ENCODE peak calls at places on chromosome 21, in eight cellular contexts. O is thoracic aorta, X is uterus, L is A549, V is AG04450, Y is ovary, N is colonic mucosa, P is astrocyte. Q is an unnamed sample.

GRCh38 chr21:31108969-31109368 is 70.7 kb upstream of the KRTAP19-8 start:
- DNase-seq in N (no peak), X (no peak), L (no peak), Y (no peak), P (no peak), V (no peak), O (no peak), Q (no peak)

GRCh38 chr21:39610705-39611104 is 2.0 kb upstream of the B3GALT5 start:
- DNase-seq in X (no peak), Y (no peak), L (peak), N (peak), O (no peak), V (no peak), P (no peak), Q (no peak)

GRCh38 chr21:29164330-29164942 is 34.0 kb downstream of the MAP3K7CL start:
- DNase-seq in P (peak), V (no peak), Y (no peak), O (no peak), L (peak), N (no peak), X (no peak), Q (no peak)

GRCh38 chr21:19198801-19199200 is 795.2 kb upstream of the TMPRSS15 start:
- DNase-seq in Y (no peak), P (no peak), O (no peak), L (no peak), V (no peak), X (no peak), N (no peak), Q (no peak)

GRCh38 chr21:46161800-46162592 is 6.6 kb upstream of the FTCD start:
- DNase-seq in X (peak), L (no peak), Y (no peak), V (no peak), N (peak), P (no peak), O (no peak), Q (peak)

GRCh38 chr21:34968414-34969333 is 80.4 kb downstream of the RUNX1 start:
- DNase-seq in X (no peak), Y (no peak), L (no peak), O (no peak), V (no peak), N (no peak), P (no peak), Q (no peak)

GRCh38 chr21:40176732-40177131 is 309.5 kb downstream of the PCP4 start:
- DNase-seq in O (no peak), Y (no peak), V (no peak), P (no peak), N (no peak), L (no peak), X (no peak), Q (no peak)

GRCh38 chr21:46161180-46161799 is 5.9 kb upstream of the FTCD start:
- DNase-seq in N (peak), O (no peak), V (no peak), X (peak), Y (no peak), L (no peak), P (no peak), Q (peak)

GRCh38 chr21:45982256-45982757 is 737 bp downstream of the COL6A1 start:
- DNase-seq in L (no peak), X (peak), P (no peak), O (no peak), Y (peak), V (no peak), N (no peak), Q (no peak)

GRCh38 chr21:39375446-39375845 is 26.6 kb upstream of the HMGN1 start:
- DNase-seq in Y (no peak), V (no peak), X (no peak), P (no peak), L (no peak), O (no peak), N (no peak), Q (no peak)

GRCh38 chr21:28624626-28625025 is 368.1 kb downstream of the LTN1 start:
- DNase-seq in O (no peak), V (no peak), N (no peak), Y (no peak), P (no peak), L (no peak), X (no peak), Q (no peak)

GRCh38 chr21:27132270-27132669 is 165.4 kb upstream of the ADAMTS5 start:
- DNase-seq in O (no peak), P (peak), N (no peak), X (no peak), Y (no peak), V (peak), L (no peak), Q (no peak)

GRCh38 chr21:26070822-26071425 is 99.6 kb downstream of the APP start:
- DNase-seq in P (peak), L (peak), N (peak), O (no peak), Y (peak), X (peak), V (no peak), Q (no peak)

GRCh38 chr21:33412832-33413519 is 9.8 kb downstream of the IFNGR2 start:
- DNase-seq in Y (no peak), P (no peak), X (no peak), O (no peak), V (no peak), N (peak), L (no peak), Q (no peak)
- H3K27ac ChIP-seq in Y (no peak), P (no peak), X (no peak), O (no peak), V (no peak), N (peak), L (no peak), Q (peak)

GRCh38 chr21:36776981-36777617 is 78.2 kb downstream of the SIM2 start:
- DNase-seq in L (no peak), V (no peak), X (no peak), N (no peak), O (no peak), Y (no peak), P (peak), Q (peak)
- H3K27ac ChIP-seq in L (no peak), V (no peak), X (no peak), N (no peak), O (no peak), Y (no peak), P (no peak), Q (no peak)

DNA sequence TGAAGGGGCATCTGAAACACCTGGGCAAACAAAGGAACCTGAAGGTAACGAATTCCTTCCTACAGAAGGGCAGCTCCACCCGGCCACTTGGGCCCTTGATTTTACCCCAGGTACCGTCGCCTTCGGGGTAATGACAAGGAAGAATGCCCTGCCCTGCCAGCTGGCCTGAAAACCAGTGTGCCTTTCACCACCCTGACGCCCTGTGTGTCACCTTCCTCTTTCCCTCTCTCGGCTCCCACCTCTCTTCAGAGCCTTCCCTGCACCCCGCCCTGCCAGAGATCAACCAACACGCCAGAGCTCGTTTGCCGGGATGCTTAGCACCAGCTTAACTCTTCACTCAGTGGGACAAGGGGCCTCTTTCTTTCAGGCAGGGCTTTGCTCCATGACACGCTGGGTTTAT is 86.0 kb downstream of the SIM2 start:
- DNase-seq in Y (no peak), N (no peak), L (no peak), P (no peak), V (no peak), X (no peak), O (no peak), Q (peak)
- H3K27ac ChIP-seq in Y (no peak), N (no peak), L (no peak), P (no peak), V (no peak), X (no peak), O (no peak), Q (no peak)

GRCh38 chr21:17435565-17436543 is 77.0 kb upstream of the CXADR start:
- DNase-seq in P (no peak), N (no peak), Y (no peak), V (no peak), L (peak), O (no peak), X (no peak), Q (no peak)
- H3K27ac ChIP-seq in P (no peak), N (peak), Y (no peak), V (no peak), L (no peak), O (no peak), X (peak), Q (no peak)

GRCh38 chr21:42236014-42236413 is 17.1 kb downstream of the ABCG1 start:
- DNase-seq in X (no peak), N (no peak), O (no peak), V (no peak), L (no peak), Y (no peak), P (no peak), Q (no peak)

GRCh38 chr21:42238185-42238934 is 19.4 kb downstream of the ABCG1 start:
- DNase-seq in V (no peak), Y (no peak), X (no peak), L (no peak), P (no peak), N (no peak), O (no peak), Q (no peak)

GRCh38 chr21:42237577-42237976 is 18.6 kb downstream of the ABCG1 start:
- DNase-seq in L (no peak), O (no peak), Y (no peak), P (no peak), N (no peak), X (no peak), V (no peak), Q (no peak)

GRCh38 chr21:42236693-42237092 is 17.8 kb downstream of the ABCG1 start:
- DNase-seq in V (no peak), N (no peak), Y (no peak), O (no peak), L (no peak), X (no peak), P (no peak), Q (no peak)

GRCh38 chr21:42237161-42237560 is 18.2 kb downstream of the ABCG1 start:
- DNase-seq in O (no peak), L (no peak), Y (no peak), N (no peak), X (no peak), P (no peak), V (no peak), Q (no peak)
- H3K27ac ChIP-seq in O (no peak), L (no peak), Y (no peak), N (no peak), X (no peak), P (no peak), V (no peak), Q (no peak)

GRCh38 chr21:44822484-44823178 is 4.8 kb upstream of the SUMO3 start:
- DNase-seq in O (no peak), V (no peak), X (no peak), P (no peak), Y (no peak), L (no peak), N (no peak), Q (no peak)
- H3K27ac ChIP-seq in O (no peak), V (no peak), X (no peak), P (no peak), Y (no peak), L (no peak), N (no peak), Q (no peak)

GRCh38 chr21:37462087-37462861 is 95.7 kb downstream of the DYRK1A start:
- DNase-seq in V (no peak), L (no peak), Y (no peak), X (no peak), P (no peak), N (no peak), O (no peak), Q (no peak)

GRCh38 chr21:37463083-37463780 is 96.7 kb downstream of the DYRK1A start:
- DNase-seq in Y (no peak), X (no peak), O (no peak), P (peak), N (no peak), V (peak), L (peak), Q (no peak)

GRCh38 chr21:37460196-37460595 is 93.6 kb downstream of the DYRK1A start:
- DNase-seq in Y (no peak), N (no peak), X (no peak), V (no peak), L (peak), O (no peak), P (no peak), Q (no peak)

GRCh38 chr21:37459575-37459974 is 93.0 kb downstream of the DYRK1A start:
- DNase-seq in Y (no peak), L (no peak), V (peak), N (no peak), O (no peak), X (no peak), P (peak), Q (no peak)

GRCh38 chr21:37461494-37461893 is 94.9 kb downstream of the DYRK1A start:
- DNase-seq in V (no peak), O (no peak), Y (no peak), N (no peak), X (no peak), L (no peak), P (no peak), Q (no peak)
- H3K27ac ChIP-seq in V (no peak), O (no peak), Y (no peak), N (no peak), X (no peak), L (no peak), P (no peak), Q (no peak)